ENCODE peak calls at places on chromosome 18, in eight cellular contexts. One of them, this sample, is unnamed.

GRCh38 chr18:45708831-45709230 is 15.2 kb upstream of the SLC14A1 start:
- DNase-seq in SK-N-SH: no peak
- DNase-seq in H1: no peak
- DNase-seq in K562: no peak
- DNase-seq in HepG2: no peak
- DNase-seq in endothelial cell of umbilical vein: no peak
- DNase-seq in GM12878: no peak
- DNase-seq in HCT116: no peak
- DNase-seq in this sample: no peak

GRCh38 chr18:35770360-35770759 is 188.8 kb downstream of the GALNT1 start:
- DNase-seq in GM12878: no peak
- DNase-seq in HepG2: no peak
- DNase-seq in H1: no peak
- DNase-seq in HCT116: no peak
- DNase-seq in endothelial cell of umbilical vein: no peak
- DNase-seq in SK-N-SH: no peak
- DNase-seq in K562: no peak
- DNase-seq in this sample: no peak

GRCh38 chr18:58361212-58361611 is 267.7 kb downstream of the ALPK2 start:
- DNase-seq in HCT116: no peak
- DNase-seq in H1: no peak
- DNase-seq in endothelial cell of umbilical vein: no peak
- DNase-seq in HepG2: no peak
- DNase-seq in GM12878: no peak
- DNase-seq in K562: no peak
- DNase-seq in SK-N-SH: no peak
- DNase-seq in this sample: no peak

GRCh38 chr18:43278401-43278800 is 1.1 kb upstream of the SYT4 start:
- DNase-seq in K562: no peak
- DNase-seq in H1: no peak
- DNase-seq in HepG2: no peak
- DNase-seq in HCT116: no peak
- DNase-seq in endothelial cell of umbilical vein: no peak
- DNase-seq in SK-N-SH: peak
- DNase-seq in GM12878: no peak
- DNase-seq in this sample: no peak

GRCh38 chr18:67726882-67727281 is 210.4 kb upstream of the DSEL start:
- DNase-seq in H1: no peak
- DNase-seq in HCT116: no peak
- DNase-seq in HepG2: no peak
- DNase-seq in K562: no peak
- DNase-seq in SK-N-SH: no peak
- DNase-seq in endothelial cell of umbilical vein: no peak
- DNase-seq in GM12878: no peak
- DNase-seq in this sample: no peak

GRCh38 chr18:5746844-5747243 is 148.5 kb downstream of the TMEM200C start:
- DNase-seq in endothelial cell of umbilical vein: no peak
- DNase-seq in GM12878: no peak
- DNase-seq in HCT116: no peak
- DNase-seq in SK-N-SH: no peak
- DNase-seq in K562: no peak
- DNase-seq in H1: no peak
- DNase-seq in HepG2: peak
- DNase-seq in this sample: no peak

GRCh38 chr18:11655605-11655932 is 33.5 kb upstream of the GNAL start:
- DNase-seq in GM12878: no peak
- DNase-seq in K562: no peak
- DNase-seq in endothelial cell of umbilical vein: no peak
- DNase-seq in HepG2: no peak
- DNase-seq in SK-N-SH: no peak
- DNase-seq in H1: no peak
- DNase-seq in HCT116: no peak
- DNase-seq in this sample: no peak

GRCh38 chr18:9834551-9834950 is 51.2 kb upstream of the TXNDC2 start:
- DNase-seq in GM12878: no peak
- DNase-seq in H1: no peak
- DNase-seq in K562: no peak
- DNase-seq in HepG2: no peak
- DNase-seq in HCT116: no peak
- DNase-seq in endothelial cell of umbilical vein: no peak
- DNase-seq in SK-N-SH: no peak
- DNase-seq in this sample: no peak

GRCh38 chr18:63155910-63156773 is 163.4 kb downstream of the BCL2 start:
- DNase-seq in HepG2: no peak
- DNase-seq in SK-N-SH: no peak
- DNase-seq in endothelial cell of umbilical vein: no peak
- DNase-seq in GM12878: no peak
- DNase-seq in HCT116: no peak
- DNase-seq in K562: no peak
- DNase-seq in H1: no peak
- DNase-seq in this sample: no peak

GRCh38 chr18:63158012-63158631 is 161.4 kb downstream of the BCL2 start:
- DNase-seq in endothelial cell of umbilical vein: no peak
- DNase-seq in HCT116: no peak
- DNase-seq in SK-N-SH: no peak
- DNase-seq in GM12878: no peak
- DNase-seq in K562: no peak
- DNase-seq in H1: no peak
- DNase-seq in HepG2: no peak
- DNase-seq in this sample: no peak

GRCh38 chr18:63159590-63159989 is 160.0 kb downstream of the BCL2 start:
- DNase-seq in endothelial cell of umbilical vein: no peak
- DNase-seq in GM12878: peak
- DNase-seq in HCT116: no peak
- DNase-seq in SK-N-SH: no peak
- DNase-seq in H1: no peak
- DNase-seq in K562: no peak
- DNase-seq in HepG2: no peak
- DNase-seq in this sample: no peak

GRCh38 chr18:63158676-63159291 is 160.8 kb downstream of the BCL2 start:
- DNase-seq in HepG2: no peak
- DNase-seq in K562: no peak
- DNase-seq in endothelial cell of umbilical vein: no peak
- DNase-seq in GM12878: peak
- DNase-seq in SK-N-SH: no peak
- DNase-seq in H1: no peak
- DNase-seq in HCT116: no peak
- DNase-seq in this sample: no peak

DNA sequence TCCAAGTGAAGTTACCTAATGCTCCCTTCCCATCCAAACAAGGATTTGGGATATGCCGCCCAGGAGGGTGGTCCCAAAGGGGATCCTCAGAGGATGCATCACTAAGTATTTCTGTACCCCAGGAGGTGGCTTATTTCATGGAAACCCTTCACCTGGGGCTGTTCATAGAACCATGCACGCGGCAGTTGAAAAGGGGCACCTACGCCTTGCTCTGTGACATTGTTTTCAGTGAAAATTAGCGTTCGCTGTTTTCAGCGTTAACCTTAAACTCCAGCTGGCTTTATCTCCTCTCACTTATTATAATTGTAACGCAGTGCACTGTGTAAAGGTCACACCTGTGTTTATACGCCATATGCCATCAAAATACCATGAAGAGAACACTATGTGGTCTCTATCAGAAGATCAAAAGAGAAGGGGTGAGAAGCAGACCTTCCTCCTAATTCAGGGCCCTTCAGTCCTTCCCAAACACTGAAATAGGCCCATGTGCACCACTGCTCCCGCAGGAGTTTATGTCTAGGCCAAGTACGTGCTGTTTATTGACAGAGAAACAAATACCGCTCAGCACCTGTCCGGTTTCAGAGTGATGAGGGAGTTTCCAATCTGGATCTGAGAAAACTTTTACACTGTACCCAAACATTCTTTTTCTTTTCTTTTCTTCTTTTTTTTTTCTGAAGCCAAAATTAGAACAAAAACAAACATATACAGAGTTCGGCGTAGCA is 162.1 kb downstream of the BCL2 start:
- DNase-seq in SK-N-SH: no peak
- DNase-seq in H1: no peak
- DNase-seq in GM12878: peak
- DNase-seq in endothelial cell of umbilical vein: no peak
- DNase-seq in HCT116: no peak
- DNase-seq in HepG2: no peak
- DNase-seq in K562: no peak
- DNase-seq in this sample: no peak
- TF ChIP-seq POLR2AphosphoS5 in SK-N-SH: no peak
- TF ChIP-seq POLR2AphosphoS5 in H1: no peak
- TF ChIP-seq POLR2AphosphoS5 in GM12878: peak
- TF ChIP-seq POLR2AphosphoS5 in endothelial cell of umbilical vein: no peak
- TF ChIP-seq POLR2AphosphoS5 in HCT116: no peak
- TF ChIP-seq POLR2AphosphoS5 in HepG2: no peak
- TF ChIP-seq POLR2AphosphoS5 in K562: no peak
- TF ChIP-seq POLR2AphosphoS5 in this sample: no peak

GRCh38 chr18:22538463-22538862 is 120.7 kb upstream of the CTAGE1 start:
- DNase-seq in H1: no peak
- DNase-seq in GM12878: no peak
- DNase-seq in K562: no peak
- DNase-seq in HepG2: no peak
- DNase-seq in HCT116: no peak
- DNase-seq in endothelial cell of umbilical vein: no peak
- DNase-seq in SK-N-SH: no peak
- DNase-seq in this sample: no peak
- H3K4me2 ChIP-seq in H1: no peak
- H3K4me2 ChIP-seq in GM12878: no peak
- H3K4me2 ChIP-seq in K562: no peak
- H3K4me2 ChIP-seq in HepG2: no peak
- H3K4me2 ChIP-seq in HCT116: no peak
- H3K4me2 ChIP-seq in endothelial cell of umbilical vein: no peak
- H3K4me2 ChIP-seq in SK-N-SH: no peak
- H3K4me2 ChIP-seq in this sample: no peak

GRCh38 chr18:74679006-74679678 is 81.5 kb downstream of the ZNF407 start:
- DNase-seq in GM12878: peak
- DNase-seq in endothelial cell of umbilical vein: no peak
- DNase-seq in SK-N-SH: no peak
- DNase-seq in K562: no peak
- DNase-seq in H1: no peak
- DNase-seq in HepG2: no peak
- DNase-seq in HCT116: no peak
- DNase-seq in this sample: no peak

GRCh38 chr18:74679679-74680076 is 82.0 kb downstream of the ZNF407 start:
- DNase-seq in K562: no peak
- DNase-seq in GM12878: no peak
- DNase-seq in endothelial cell of umbilical vein: no peak
- DNase-seq in HCT116: no peak
- DNase-seq in HepG2: no peak
- DNase-seq in H1: no peak
- DNase-seq in SK-N-SH: no peak
- DNase-seq in this sample: no peak

GRCh38 chr18:74683573-74683972 is 85.9 kb downstream of the ZNF407 start:
- DNase-seq in HepG2: no peak
- DNase-seq in HCT116: no peak
- DNase-seq in endothelial cell of umbilical vein: no peak
- DNase-seq in K562: no peak
- DNase-seq in GM12878: no peak
- DNase-seq in SK-N-SH: no peak
- DNase-seq in H1: no peak
- DNase-seq in this sample: no peak

GRCh38 chr18:74682998-74683311 is 85.3 kb downstream of the ZNF407 start:
- DNase-seq in GM12878: no peak
- DNase-seq in SK-N-SH: peak
- DNase-seq in H1: no peak
- DNase-seq in endothelial cell of umbilical vein: no peak
- DNase-seq in HCT116: no peak
- DNase-seq in K562: no peak
- DNase-seq in HepG2: no peak
- DNase-seq in this sample: no peak

DNA sequence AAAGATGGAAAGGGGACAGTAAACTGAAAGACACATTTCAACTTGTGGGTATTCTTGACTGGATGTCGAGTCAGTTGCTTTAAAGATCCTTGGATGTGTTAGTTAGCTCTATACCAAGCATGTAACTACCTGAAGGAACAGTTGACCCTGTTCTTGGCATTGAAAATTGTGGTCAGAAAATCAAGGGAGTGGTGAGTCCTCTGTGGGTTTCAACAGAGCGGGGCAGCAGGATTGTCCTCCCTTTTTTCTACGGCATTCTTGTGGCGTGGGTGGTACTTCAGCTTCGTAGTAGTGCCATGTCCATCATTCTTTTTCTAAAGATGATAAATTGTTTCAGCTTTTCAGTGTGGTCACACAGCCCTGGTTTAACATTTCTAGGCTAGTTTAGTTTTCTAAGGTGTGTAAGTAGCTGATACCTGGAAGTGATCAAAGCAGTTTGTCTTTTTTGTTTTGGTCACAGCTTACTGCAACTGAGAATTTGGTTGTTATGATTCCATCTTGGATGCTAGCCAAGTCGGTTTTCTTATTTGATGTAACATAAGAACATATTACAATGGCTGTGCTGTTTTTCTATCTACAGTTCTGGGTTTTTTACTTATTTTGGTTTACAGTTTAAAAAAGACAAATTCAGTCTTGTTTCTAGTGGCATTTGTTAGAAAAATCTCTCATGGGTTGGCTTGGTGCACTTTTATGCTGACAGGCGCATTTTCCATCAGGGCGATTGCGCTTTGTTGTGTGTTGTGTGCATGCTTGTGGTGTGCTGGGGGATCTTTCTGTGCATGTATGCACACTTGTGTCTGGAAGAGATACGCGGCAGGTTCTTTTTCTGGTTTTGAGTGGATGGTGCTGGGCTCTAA is 84.7 kb downstream of the ZNF407 start:
- DNase-seq in SK-N-SH: no peak
- DNase-seq in H1: no peak
- DNase-seq in endothelial cell of umbilical vein: no peak
- DNase-seq in GM12878: no peak
- DNase-seq in HCT116: no peak
- DNase-seq in K562: no peak
- DNase-seq in HepG2: no peak
- DNase-seq in this sample: no peak
- TF ChIP-seq POLR2AphosphoS5 in SK-N-SH: no peak
- TF ChIP-seq POLR2AphosphoS5 in H1: no peak
- TF ChIP-seq POLR2AphosphoS5 in endothelial cell of umbilical vein: no peak
- TF ChIP-seq POLR2AphosphoS5 in GM12878: no peak
- TF ChIP-seq POLR2AphosphoS5 in HCT116: no peak
- TF ChIP-seq POLR2AphosphoS5 in K562: no peak
- TF ChIP-seq POLR2AphosphoS5 in HepG2: no peak
- TF ChIP-seq POLR2AphosphoS5 in this sample: no peak

DNA sequence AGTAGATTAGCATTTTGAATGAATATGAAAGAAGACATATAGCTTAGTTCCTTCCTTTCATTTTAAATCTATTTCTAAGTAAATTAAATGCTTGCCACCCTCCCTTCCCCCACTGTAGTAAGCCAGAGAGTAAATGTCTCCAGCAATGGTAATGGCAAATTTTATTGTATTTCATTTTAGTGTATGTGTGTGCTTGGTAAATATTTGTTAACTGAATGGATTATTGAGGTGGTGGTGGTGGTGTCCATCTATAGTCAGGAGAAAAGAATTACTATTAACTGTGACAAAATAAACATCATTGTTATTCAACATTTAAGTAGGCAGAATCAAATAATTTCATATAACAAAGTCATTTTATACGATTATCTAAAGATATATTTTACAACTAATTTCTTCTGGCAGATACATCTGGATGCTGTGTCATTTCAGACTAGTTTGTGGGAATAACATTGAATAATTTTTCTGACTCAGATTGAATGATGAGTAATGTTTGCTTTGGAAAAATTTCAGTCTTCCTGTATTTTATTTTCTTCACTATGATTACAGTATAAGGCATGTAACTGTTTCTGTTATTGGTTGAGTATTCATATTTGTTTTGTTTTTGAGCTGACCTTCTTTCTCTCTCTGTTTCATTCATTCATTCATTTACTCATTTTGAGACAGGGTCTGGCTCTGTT is 18.3 kb downstream of the ASXL3 start:
- DNase-seq in SK-N-SH: no peak
- DNase-seq in HCT116: no peak
- DNase-seq in endothelial cell of umbilical vein: peak
- DNase-seq in K562: no peak
- DNase-seq in HepG2: no peak
- DNase-seq in GM12878: no peak
- DNase-seq in H1: no peak
- DNase-seq in this sample: no peak
- H3K4me2 ChIP-seq in SK-N-SH: no peak
- H3K4me2 ChIP-seq in HCT116: no peak
- H3K4me2 ChIP-seq in endothelial cell of umbilical vein: peak
- H3K4me2 ChIP-seq in K562: no peak
- H3K4me2 ChIP-seq in HepG2: no peak
- H3K4me2 ChIP-seq in GM12878: no peak
- H3K4me2 ChIP-seq in H1: no peak
- H3K4me2 ChIP-seq in this sample: peak

This sample was measured in GM23338.